ENCODE peak calls at places on chromosomes 16 and 17, in eight cellular contexts. D, B, V, C, E, Q, O and R are unnamed samples.

GRCh38 chr17:46944931-46945330 is 22.0 kb downstream of the GOSR2 start:
- DNase-seq in D (no peak), B (no peak), V (no peak), C (no peak), E (no peak), Q (no peak), O (no peak), R (no peak)

GRCh38 chr17:29032067-29032551 is 10.8 kb upstream of the PIPOX start:
- DNase-seq in D (no peak), B (no peak), V (no peak), C (no peak), E (no peak), Q (no peak), O (no peak), R (no peak)

GRCh38 chr17:19671433-19671832 is 22.9 kb downstream of the ALDH3A2 start:
- DNase-seq in D (no peak), B (no peak), V (no peak), C (no peak), E (no peak), Q (no peak), O (no peak), R (no peak)

GRCh38 chr17:47272491-47272890 is 18.9 kb downstream of the ITGB3 start:
- DNase-seq in D (no peak), B (no peak), V (no peak), C (no peak), E (no peak), Q (no peak), O (no peak), R (no peak)

GRCh38 chr17:7483238-7484066 is 714 bp upstream of the POLR2A start:
- DNase-seq in D (peak; percentile 85), B (peak; percentile 90), V (peak; percentile 93), C (peak; percentile 94), E (peak; percentile 94), Q (peak; percentile 89), O (peak; percentile 84), R (peak; percentile 95)

GRCh38 chr16:51419768-51420167 is 268.7 kb upstream of the SALL1 start:
- DNase-seq in D (no peak), B (no peak), V (no peak), C (no peak), E (no peak), Q (peak; percentile 17), O (no peak), R (no peak)

GRCh38 chr16:13305019-13305755 is 403.8 kb downstream of the SHISA9 start:
- DNase-seq in D (no peak), B (peak; percentile 22), V (no peak), C (no peak), E (no peak), Q (peak; percentile 33), O (no peak), R (no peak)

GRCh38 chr17:45325810-45326209 is 9.0 kb upstream of the MAP3K14 start:
- DNase-seq in D (no peak), B (peak; percentile 65), V (peak; percentile 9), C (no peak), E (no peak), Q (no peak), O (no peak), R (no peak)

GRCh38 chr16:88558457-88559442 is 11.5 kb upstream of the ZC3H18 start:
- DNase-seq in D (peak; percentile 3), B (peak; percentile 58), V (peak; percentile 85), C (peak; percentile 80), E (peak; percentile 90), Q (peak; percentile 23), O (peak; percentile 70), R (peak; percentile 23)

GRCh38 chr16:79083879-79084278 is 516.7 kb downstream of the MAF start:
- DNase-seq in D (no peak), B (no peak), V (no peak), C (no peak), E (no peak), Q (no peak), O (no peak), R (no peak)

GRCh38 chr17:66747561-66748275 is 87.2 kb upstream of the CACNG5 start:
- DNase-seq in D (no peak), B (peak; percentile 57), V (no peak), C (no peak), E (no peak), Q (peak; percentile 3), O (no peak), R (no peak)

GRCh38 chr16:239948-240277 is 5.3 kb downstream of the FAM234A start:
- DNase-seq in D (no peak), B (no peak), V (no peak), C (no peak), E (no peak), Q (no peak), O (no peak), R (no peak)

GRCh38 chr16:80659865-80660264 is 119.1 kb downstream of the DYNLRB2 start:
- DNase-seq in D (no peak), B (no peak), V (no peak), C (no peak), E (no peak), Q (no peak), O (no peak), R (no peak)

GRCh38 chr17:76864024-76864423 is 4.2 kb upstream of the MGAT5B start:
- DNase-seq in D (no peak), B (no peak), V (no peak), C (no peak), E (no peak), Q (no peak), O (no peak), R (no peak)

GRCh38 chr17:34199932-34200534 is 55.1 kb upstream of the CCL2 start:
- DNase-seq in D (peak; percentile 58), B (peak; percentile 70), V (peak; percentile 78), C (peak; percentile 82), E (peak; percentile 54), Q (peak; percentile 50), O (peak; percentile 62), R (peak; percentile 83)